ENCODE peak calls at places on chromosomes 12 and 14, in five cellular contexts. K is SIG-M5, Z is NCI-H2081, X is T-cell, B is AG09309. D is an unnamed sample.
A peak's percentile ranks its signal among the peaks of the same experiment; 100 is the strongest.

GRCh38 chr12:128140551-128140950 is 126.4 kb upstream of the TMEM132C start:
- DNase-seq in B (no peak), Z (no peak), X (no peak), K (no peak), D (no peak)

GRCh38 chr14:92209141-92209540 is 87.4 kb downstream of the CPSF2 start:
- DNase-seq in B (no peak), K (no peak), Z (no peak), X (no peak), D (no peak)

GRCh38 chr12:69007858-69008314 is 74.9 kb upstream of the CPM start:
- DNase-seq in X (no peak), Z (no peak), B (no peak), K (no peak), D (peak; percentile 9)

GRCh38 chr12:96210376-96211055 is 16.3 kb downstream of the ELK3 start:
- DNase-seq in Z (no peak), B (no peak), K (no peak), X (peak; percentile 47), D (no peak)

GRCh38 chr14:102804858-102805257 is 27.6 kb downstream of the TRAF3 start:
- DNase-seq in K (no peak), Z (no peak), B (no peak), X (no peak), D (no peak)

GRCh38 chr12:76138656-76139055 is 54.2 kb upstream of the NAP1L1 start:
- DNase-seq in X (no peak), B (no peak), K (no peak), Z (no peak), D (no peak)

GRCh38 chr14:41604793-41605534 is 1.7 kb upstream of the LRFN5 start:
- DNase-seq in Z (no peak), X (no peak), K (no peak), B (peak; percentile 37), D (peak; percentile 85)

GRCh38 chr14:101189962-101190560 is 286.5 kb upstream of the RTL1 start:
- DNase-seq in B (no peak), X (no peak), Z (no peak), K (no peak), D (no peak)

GRCh38 chr12:53219116-53219955 is 12.3 kb upstream of the ITGB7 start:
- DNase-seq in X (no peak), Z (no peak), K (no peak), B (no peak), D (no peak)

GRCh38 chr12:41108032-41108431 is 80.1 kb upstream of the PDZRN4 start:
- DNase-seq in X (no peak), B (no peak), Z (no peak), K (no peak), D (no peak)

GRCh38 chr12:22042981-22043669 is 2.9 kb upstream of the CMAS start:
- DNase-seq in B (peak; percentile 85), X (no peak), Z (no peak), K (peak; percentile 80), D (no peak)

GRCh38 chr12:65432606-65433005 is 154.1 kb downstream of the MSRB3 start:
- DNase-seq in K (no peak), X (no peak), B (no peak), Z (no peak), D (no peak)

D was measured in NCI-H1694 treated with DMSO at 0.1 percent for 48 hours.